ENCODE peak calls at places on chromosomes 11 and 22, in eight cellular contexts. M, D, R, G, Y, Q, I and A are unnamed samples.

GRCh38 chr11:104705475-104706195 is 192.6 kb downstream of the CASP12 start:
- DNase-seq in M (no peak), D (no peak), R (no peak), G (no peak), Y (no peak), Q (peak), I (no peak), A (peak)

GRCh38 chr11:44326615-44327475 is 16.9 kb upstream of the ALX4 start:
- DNase-seq in M (no peak), D (no peak), R (no peak), G (peak), Y (no peak), Q (no peak), I (no peak), A (no peak)

GRCh38 chr11:110613526-110613925 is 98.7 kb downstream of the ARHGAP20 start:
- DNase-seq in M (no peak), D (no peak), R (no peak), G (no peak), Y (no peak), Q (no peak), I (no peak), A (no peak)

GRCh38 chr11:60125962-60126585 is 37.6 kb downstream of the MS4A2 start:
- DNase-seq in M (no peak), D (no peak), R (no peak), G (no peak), Y (peak), Q (no peak), I (no peak), A (no peak)

GRCh38 chr22:30516731-30517130 is 11.2 kb upstream of the SEC14L4 start:
- DNase-seq in M (no peak), D (no peak), R (no peak), G (no peak), Y (no peak), Q (no peak), I (no peak), A (no peak)

GRCh38 chr22:39220450-39220849 is 24.3 kb downstream of the PDGFB start:
- DNase-seq in M (no peak), D (no peak), R (no peak), G (no peak), Y (no peak), Q (no peak), I (no peak), A (no peak)

GRCh38 chr22:45995405-45996101 is 18.6 kb upstream of the WNT7B start:
- DNase-seq in M (no peak), D (no peak), R (no peak), G (no peak), Y (no peak), Q (no peak), I (no peak), A (no peak)

GRCh38 chr11:80315263-80315662 is 874.4 kb upstream of the TENM4 start:
- DNase-seq in M (no peak), D (no peak), R (no peak), G (no peak), Y (no peak), Q (no peak), I (no peak), A (no peak)

GRCh38 chr11:105181100-105181499 is 41.5 kb upstream of the CARD18 start:
- DNase-seq in M (no peak), D (no peak), R (no peak), G (no peak), Y (no peak), Q (no peak), I (no peak), A (peak)

GRCh38 chr11:113985906-113986305 is 11.0 kb downstream of the HTR3A start:
- DNase-seq in M (no peak), D (no peak), R (no peak), G (no peak), Y (no peak), Q (no peak), I (no peak), A (no peak)

GRCh38 chr22:19605508-19606331 is 81.5 kb upstream of the CLDN5 start:
- DNase-seq in M (no peak), D (no peak), R (no peak), G (peak), Y (no peak), Q (no peak), I (no peak), A (no peak)

GRCh38 chr11:63673579-63673978 is 2.4 kb upstream of the ATL3 start:
- DNase-seq in M (no peak), D (no peak), R (no peak), G (no peak), Y (no peak), Q (no peak), I (no peak), A (no peak)

GRCh38 chr11:64661146-64661545 is 61.9 kb downstream of the NRXN2 start:
- DNase-seq in M (no peak), D (no peak), R (no peak), G (no peak), Y (no peak), Q (no peak), I (no peak), A (no peak)

GRCh38 chr22:41688365-41689211 is at the start of gene SNU13:
- DNase-seq in M (peak), D (peak), R (peak), G (peak), Y (peak), Q (peak), I (peak), A (peak)

GRCh38 chr11:126653040-126653439 is 297.6 kb downstream of the ST3GAL4 start:
- DNase-seq in M (no peak), D (no peak), R (no peak), G (no peak), Y (no peak), Q (no peak), I (no peak), A (no peak)

GRCh38 chr11:126661051-126661450 is 305.6 kb downstream of the ST3GAL4 start:
- DNase-seq in M (no peak), D (no peak), R (no peak), G (no peak), Y (no peak), Q (no peak), I (no peak), A (no peak)

GRCh38 chr11:126655807-126656128 is 300.3 kb downstream of the ST3GAL4 start:
- DNase-seq in M (no peak), D (no peak), R (no peak), G (no peak), Y (no peak), Q (no peak), I (no peak), A (no peak)

GRCh38 chr11:126658306-126659056 is 303.0 kb downstream of the ST3GAL4 start:
- DNase-seq in M (no peak), D (no peak), R (no peak), G (no peak), Y (no peak), Q (no peak), I (no peak), A (no peak)

DNA sequence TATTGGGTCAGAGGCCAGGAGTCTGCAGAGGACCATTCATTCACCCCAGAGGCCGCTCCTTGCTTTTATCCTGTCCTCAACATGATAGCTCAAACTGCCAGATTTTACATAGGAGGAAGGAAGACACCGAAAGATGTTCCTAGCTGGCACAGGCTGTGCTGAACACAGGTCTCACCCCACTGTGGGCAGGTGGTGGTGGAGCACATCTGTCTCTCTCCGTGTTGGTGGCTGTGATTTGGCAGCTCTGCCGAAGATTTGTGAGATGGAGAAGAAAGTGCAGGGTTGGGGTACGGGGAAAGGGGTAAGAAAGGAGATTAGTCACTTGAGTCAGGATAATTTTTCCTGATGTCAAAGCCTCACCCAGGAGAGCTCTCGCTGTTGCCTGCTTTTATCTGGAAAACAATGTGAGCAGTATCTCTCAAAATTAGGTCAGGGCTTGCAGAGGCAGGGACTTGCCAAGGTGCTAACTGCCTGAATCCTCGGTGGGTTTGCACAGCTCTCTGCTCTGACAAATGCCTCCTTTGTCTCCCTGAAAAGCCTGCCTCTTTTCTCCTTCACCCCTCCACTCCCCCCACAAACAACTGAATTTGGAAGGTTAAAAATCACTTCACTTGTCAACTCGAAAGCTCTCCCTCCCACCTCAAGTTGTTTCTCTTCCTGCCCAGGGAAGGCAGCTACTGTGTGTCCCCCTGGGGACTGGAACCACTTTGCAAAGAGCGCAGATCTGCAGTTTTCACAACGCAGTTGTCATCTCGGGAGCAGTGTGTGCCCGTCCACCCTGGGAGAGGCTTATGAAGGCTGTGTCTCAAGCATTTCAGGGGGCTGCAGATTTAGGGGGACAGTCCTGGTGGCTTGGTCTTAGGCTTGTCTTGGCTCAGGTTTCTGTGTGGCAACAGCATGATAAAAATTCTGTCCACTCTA is 299.7 kb downstream of the ST3GAL4 start:
- DNase-seq in M (no peak), D (no peak), R (no peak), G (no peak), Y (no peak), Q (no peak), I (no peak), A (no peak)
- TF ChIP-seq REST in M (no peak), D (no peak), R (no peak), G (no peak), Y (no peak), Q (no peak), I (no peak), A (no peak)

GRCh38 chr11:125218336-125218735 is 53.8 kb downstream of the PKNOX2 start:
- DNase-seq in M (no peak), D (no peak), R (no peak), G (no peak), Y (no peak), Q (no peak), I (no peak), A (no peak)
- TF ChIP-seq POLR2AphosphoS5 in M (no peak), D (no peak), R (no peak), G (no peak), Y (no peak), Q (no peak), I (no peak), A (no peak)

GRCh38 chr11:69598147-69598546 is 42.8 kb upstream of the CCND1 start:
- DNase-seq in M (peak), D (peak), R (no peak), G (no peak), Y (no peak), Q (no peak), I (no peak), A (peak)
- TF ChIP-seq CTCF in M (no peak), D (peak), R (peak), G (no peak), Y (no peak), Q (no peak), I (no peak), A (no peak)

DNA sequence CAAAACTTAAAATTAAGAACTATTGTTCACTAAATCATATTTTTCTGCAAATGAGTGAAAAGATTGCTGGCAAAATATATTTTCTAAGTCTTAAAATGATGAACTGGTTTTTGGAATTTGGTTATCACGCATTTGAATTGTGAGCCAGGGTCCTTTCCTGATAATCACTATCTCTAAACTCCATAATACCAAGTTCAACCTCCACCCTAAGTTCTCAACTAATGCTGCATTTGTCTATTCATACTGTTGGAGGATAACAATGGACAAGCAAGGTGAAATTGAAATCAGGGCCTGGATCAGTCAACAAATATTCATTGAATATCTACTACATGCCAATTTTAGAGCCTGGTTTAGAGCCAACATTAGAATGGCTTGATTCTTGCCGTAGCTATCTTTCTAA is 4.7 kb upstream of the PCF11 start:
- DNase-seq in M (no peak), D (no peak), R (no peak), G (no peak), Y (no peak), Q (no peak), I (no peak), A (no peak)
- TF ChIP-seq REST in M (no peak), D (no peak), R (no peak), G (no peak), Y (no peak), Q (no peak), I (no peak), A (no peak)

GRCh38 chr11:72483412-72484186 is 49.3 kb upstream of the CLPB start:
- DNase-seq in M (no peak), D (no peak), R (no peak), G (no peak), Y (peak), Q (no peak), I (peak), A (peak)
- TF ChIP-seq POLR2AphosphoS5 in M (no peak), D (no peak), R (no peak), G (no peak), Y (no peak), Q (no peak), I (no peak), A (no peak)